ENCODE peak calls at places on chromosomes 13 and 19, in eight cellular contexts. C is activated CD8-positive, alpha-beta T cell treated with anti-CD3 and anti-CD28 coated beads for 36 hours; K is AG08396; B is NCI-H2029; N is amygdala; D is NCI-H1092 treated with DMSO at 0.1 percent for 48 hours; Y is prostate gland; R is AG10803. O is an unnamed sample.

GRCh38 chr19:42201489-42202289 is 15.8 kb downstream of the DEDD2 start:
- DNase-seq in B (no peak), N (peak), R (no peak), Y (no peak), C (peak), D (no peak), K (no peak), O (peak)

GRCh38 chr13:25375727-25376358 is 4.1 kb downstream of the ATP8A2 start:
- DNase-seq in K (peak), N (peak), R (peak), B (peak), D (peak), C (peak), Y (peak), O (no peak)

GRCh38 chr13:20000062-20000552 is 41.6 kb downstream of the ZMYM2 start:
- DNase-seq in Y (no peak), R (no peak), K (no peak), B (no peak), C (no peak), D (no peak), N (no peak), O (no peak)

GRCh38 chr13:113555141-113555540 is 29.4 kb upstream of the TFDP1 start:
- DNase-seq in K (no peak), Y (no peak), C (no peak), B (no peak), D (no peak), R (no peak), N (no peak), O (no peak)

GRCh38 chr19:44212250-44212864 is at the start of gene ZNF227:
- DNase-seq in D (peak), C (peak), K (peak), B (peak), R (peak), N (peak), Y (peak), O (peak)

GRCh38 chr19:16625183-16625958 is 2.6 kb downstream of the MED26 start:
- DNase-seq in Y (no peak), K (no peak), R (no peak), D (no peak), N (no peak), C (no peak), B (no peak), O (no peak)

GRCh38 chr13:83881917-83882625 is at the start of gene SLITRK1:
- DNase-seq in D (peak), K (peak), C (peak), Y (no peak), N (peak), R (peak), B (no peak), O (no peak)

GRCh38 chr13:41709511-41709910 is 251.4 kb downstream of the VWA8 start:
- DNase-seq in K (no peak), B (no peak), N (no peak), Y (no peak), C (no peak), D (no peak), R (peak), O (no peak)

GRCh38 chr13:39776439-39776838 is 121.0 kb downstream of the COG6 start:
- DNase-seq in N (no peak), D (no peak), R (peak), C (peak), B (no peak), Y (no peak), K (peak), O (no peak)